ENCODE peak calls at places on chromosomes 6 and 20, in ten cellular contexts. I is activated CD8-positive, alpha-beta T cell treated with anti-CD3 and anti-CD28 coated beads, Interleukin-2, amount 10 ng/mL, durations not matched to agents 7 days and 5 days; E is stimulated activated CD4-positive, alpha-beta T cell treated with anti-CD3 and anti-CD28 coated beads, Interleukin-12 subunit alpha, Interleukin-12 subunit beta, amount 100 ng/mL, for 4 hours; R is activated T-cell treated with anti-CD3 and anti-CD28 coated beads for 1 hour; O is Caco-2; N is GM06990; V is GM13976; C is posterior cingulate gyrus; Q is GM23338; T is Ammon's horn. Z is an unnamed sample.

GRCh38 chr20:63267681-63268080 is 4.9 kb upstream of the ARFGAP1 start:
- DNase-seq in I (no peak), E (no peak), R (no peak), O (peak; percentile 58), N (no peak), V (no peak), C (no peak), Q (no peak), T (no peak), Z (no peak)

GRCh38 chr20:57782631-57783041 is 72.8 kb upstream of the PMEPA1 start:
- DNase-seq in I (no peak), E (no peak), R (no peak), O (no peak), N (no peak), V (peak; percentile 15), C (no peak), Q (no peak), T (no peak), Z (no peak)

GRCh38 chr6:20699402-20699801 is 165.1 kb downstream of the CDKAL1 start:
- DNase-seq in I (no peak), E (no peak), R (no peak), O (no peak), N (no peak), V (no peak), C (no peak), Q (no peak), T (no peak), Z (no peak)

GRCh38 chr6:27847706-27848105 is 64.5 kb downstream of the OR2B2 start:
- DNase-seq in I (no peak), E (no peak), R (no peak), O (no peak), N (no peak), V (no peak), C (no peak), Q (no peak), T (no peak), Z (no peak)

GRCh38 chr20:63427724-63428330 is 44.6 kb downstream of the KCNQ2 start:
- DNase-seq in I (no peak), E (no peak), R (no peak), O (no peak), N (no peak), V (no peak), C (no peak), Q (no peak), T (no peak), Z (no peak)

GRCh38 chr6:12327391-12327790 is 37.2 kb downstream of the EDN1 start:
- DNase-seq in I (no peak), E (no peak), R (no peak), O (no peak), N (no peak), V (no peak), C (no peak), Q (peak; percentile 11), T (no peak), Z (no peak)

GRCh38 chr6:111734068-111734825 is 128.6 kb upstream of the TRAF3IP2 start:
- DNase-seq in I (no peak), E (no peak), R (no peak), O (no peak), N (no peak), V (no peak), C (no peak), Q (no peak), T (no peak), Z (no peak)

GRCh38 chr6:143896096-143896880 is 32.0 kb downstream of the ZC2HC1B start:
- DNase-seq in I (no peak), E (no peak), R (no peak), O (peak; percentile 32), N (no peak), V (no peak), C (no peak), Q (no peak), T (peak; percentile 34), Z (no peak)

GRCh38 chr6:106422551-106422950 is 62.0 kb downstream of the CRYBG1 start:
- DNase-seq in I (no peak), E (no peak), R (no peak), O (no peak), N (no peak), V (no peak), C (no peak), Q (no peak), T (no peak), Z (no peak)

GRCh38 chr20:63009988-63010769 is 3.4 kb upstream of the BHLHE23 start:
- DNase-seq in I (peak; percentile 89), E (peak; percentile 45), R (peak; percentile 52), O (no peak), N (peak; percentile 91), V (peak; percentile 90), C (no peak), Q (no peak), T (no peak), Z (no peak)

GRCh38 chr20:15658295-15658694 is 915.0 kb downstream of the KIF16B start:
- DNase-seq in I (no peak), E (no peak), R (no peak), O (no peak), N (no peak), V (no peak), C (no peak), Q (no peak), T (peak; percentile 46), Z (peak; percentile 88)

GRCh38 chr6:133705731-133706130 is 183.2 kb upstream of the TCF21 start:
- DNase-seq in I (no peak), E (no peak), R (no peak), O (no peak), N (no peak), V (no peak), C (no peak), Q (no peak), T (no peak), Z (no peak)

GRCh38 chr6:113171882-113172281 is 685.3 kb upstream of the MARCKS start:
- DNase-seq in I (no peak), E (no peak), R (no peak), O (no peak), N (no peak), V (no peak), C (no peak), Q (no peak), T (no peak), Z (no peak)

GRCh38 chr20:45732199-45732598 is 10.1 kb downstream of the SPINT4 start:
- DNase-seq in I (no peak), E (no peak), R (no peak), O (no peak), N (no peak), V (no peak), C (no peak), Q (no peak), T (no peak), Z (no peak)

GRCh38 chr20:24948939-24949679 is at the start of gene CST7:
- DNase-seq in I (peak; percentile 93), E (peak; percentile 68), R (peak; percentile 79), O (no peak), N (no peak), V (peak; percentile 79), C (no peak), Q (no peak), T (no peak), Z (no peak)

GRCh38 chr6:11490996-11491395 is 46.6 kb upstream of the TMEM170B start:
- DNase-seq in I (no peak), E (no peak), R (no peak), O (no peak), N (no peak), V (no peak), C (no peak), Q (no peak), T (no peak), Z (no peak)

GRCh38 chr6:140684776-140685550 is 1310.5 kb upstream of the CITED2 start:
- DNase-seq in I (no peak), E (no peak), R (no peak), O (no peak), N (no peak), V (no peak), C (no peak), Q (no peak), T (no peak), Z (no peak)

GRCh38 chr6:22470454-22471368 is 98.7 kb upstream of the HDGFL1 start:
- DNase-seq in I (no peak), E (no peak), R (no peak), O (peak; percentile 31), N (peak; percentile 29), V (no peak), C (no peak), Q (peak; percentile 5), T (no peak), Z (no peak)

GRCh38 chr6:100001915-100002388 is 7.9 kb upstream of the MCHR2 start:
- DNase-seq in I (peak; percentile 45), E (peak; percentile 11), R (peak; percentile 11), O (peak; percentile 45), N (no peak), V (peak; percentile 47), C (peak; percentile 77), Q (peak; percentile 72), T (peak; percentile 80), Z (peak; percentile 69)

GRCh38 chr20:61662226-61662945 is 403.3 kb downstream of the TAF4 start:
- DNase-seq in I (no peak), E (no peak), R (no peak), O (peak; percentile 44), N (no peak), V (no peak), C (peak; percentile 52), Q (peak; percentile 51), T (no peak), Z (no peak)

GRCh38 chr6:47278545-47278944 is 31.2 kb downstream of the TNFRSF21 start:
- DNase-seq in I (no peak), E (no peak), R (no peak), O (peak; percentile 77), N (no peak), V (no peak), C (no peak), Q (no peak), T (no peak), Z (no peak)

GRCh38 chr20:47360489-47361267 is 4.2 kb upstream of the ZMYND8 start:
- DNase-seq in I (no peak), E (no peak), R (no peak), O (peak; percentile 77), N (peak; percentile 62), V (peak; percentile 72), C (peak; percentile 89), Q (peak; percentile 86), T (peak; percentile 81), Z (peak; percentile 78)

GRCh38 chr20:31661625-31662371 is 24.1 kb downstream of the COX4I2 start:
- DNase-seq in I (peak; percentile 83), E (peak; percentile 83), R (peak; percentile 80), O (peak; percentile 90), N (peak; percentile 68), V (peak; percentile 91), C (peak; percentile 92), Q (peak; percentile 96), T (peak; percentile 86), Z (peak; percentile 86)

GRCh38 chr6:148345176-148345575 is 2.5 kb downstream of the SASH1 start:
- DNase-seq in I (no peak), E (no peak), R (no peak), O (peak; percentile 52), N (no peak), V (no peak), C (no peak), Q (no peak), T (no peak), Z (no peak)

GRCh38 chr6:11194399-11195274 is 37.8 kb downstream of the NEDD9 start:
- DNase-seq in I (no peak), E (no peak), R (no peak), O (no peak), N (no peak), V (no peak), C (no peak), Q (peak; percentile 57), T (no peak), Z (no peak)

GRCh38 chr20:41047279-41047974 is 18.8 kb downstream of the TOP1 start:
- DNase-seq in I (no peak), E (no peak), R (no peak), O (no peak), N (no peak), V (no peak), C (no peak), Q (peak; percentile 53), T (no peak), Z (no peak)

GRCh38 chr6:159929819-159930218 is 39.0 kb downstream of the MAS1 start:
- DNase-seq in I (no peak), E (peak; percentile 16), R (peak; percentile 12), O (no peak), N (peak; percentile 65), V (peak; percentile 22), C (no peak), Q (no peak), T (no peak), Z (no peak)

GRCh38 chr6:154474636-154475428 is 35.7 kb downstream of the CNKSR3 start:
- DNase-seq in I (no peak), E (no peak), R (no peak), O (peak; percentile 3), N (no peak), V (no peak), C (no peak), Q (no peak), T (no peak), Z (no peak)